ENCODE peak calls at places on chromosomes 5 and 9, in four cellular contexts. One of them, this sample, is unnamed.

GRCh38 chr9:78806492-78807160 is 509.7 kb downstream of the PSAT1 start:
- DNase-seq in stimulated activated CD8-positive, alpha-beta memory T cell treated with anti-CD3 and anti-CD28 coated beads, Interleukin-7, amount 100 ng/mL, for 24 hours: no peak
- DNase-seq in tibial nerve: no peak
- DNase-seq in smooth muscle cell of the brain vasculature: no peak
- DNase-seq in this sample: peak; percentile 48

GRCh38 chr9:3865373-3865772 is 339.6 kb upstream of the RFX3 start:
- DNase-seq in stimulated activated CD8-positive, alpha-beta memory T cell treated with anti-CD3 and anti-CD28 coated beads, Interleukin-7, amount 100 ng/mL, for 24 hours: no peak
- DNase-seq in tibial nerve: no peak
- DNase-seq in smooth muscle cell of the brain vasculature: no peak
- DNase-seq in this sample: peak; percentile 68

GRCh38 chr9:72364679-72365524 is at the start of gene ZFAND5:
- DNase-seq in stimulated activated CD8-positive, alpha-beta memory T cell treated with anti-CD3 and anti-CD28 coated beads, Interleukin-7, amount 100 ng/mL, for 24 hours: peak; percentile 83
- DNase-seq in tibial nerve: peak; percentile 98
- DNase-seq in smooth muscle cell of the brain vasculature: peak; percentile 92
- DNase-seq in this sample: peak; percentile 97

GRCh38 chr5:170751631-170752030 is 31.9 kb upstream of the GABRP start:
- DNase-seq in stimulated activated CD8-positive, alpha-beta memory T cell treated with anti-CD3 and anti-CD28 coated beads, Interleukin-7, amount 100 ng/mL, for 24 hours: no peak
- DNase-seq in tibial nerve: no peak
- DNase-seq in smooth muscle cell of the brain vasculature: no peak
- DNase-seq in this sample: no peak

GRCh38 chr9:112750111-112750766 is at the start of gene SNX30:
- DNase-seq in stimulated activated CD8-positive, alpha-beta memory T cell treated with anti-CD3 and anti-CD28 coated beads, Interleukin-7, amount 100 ng/mL, for 24 hours: peak; percentile 37
- DNase-seq in tibial nerve: peak; percentile 79
- DNase-seq in smooth muscle cell of the brain vasculature: peak; percentile 64
- DNase-seq in this sample: peak; percentile 86

GRCh38 chr9:128470560-128470959 is 14.8 kb downstream of the ODF2 start:
- DNase-seq in stimulated activated CD8-positive, alpha-beta memory T cell treated with anti-CD3 and anti-CD28 coated beads, Interleukin-7, amount 100 ng/mL, for 24 hours: no peak
- DNase-seq in tibial nerve: peak; percentile 43
- DNase-seq in smooth muscle cell of the brain vasculature: no peak
- DNase-seq in this sample: peak; percentile 69

GRCh38 chr9:129697111-129697955 is 31.9 kb downstream of the PRRX2 start:
- DNase-seq in stimulated activated CD8-positive, alpha-beta memory T cell treated with anti-CD3 and anti-CD28 coated beads, Interleukin-7, amount 100 ng/mL, for 24 hours: peak; percentile 35
- DNase-seq in tibial nerve: peak; percentile 52
- DNase-seq in smooth muscle cell of the brain vasculature: no peak
- DNase-seq in this sample: peak; percentile 48

GRCh38 chr5:122384612-122385180 is 72.7 kb downstream of the SNCAIP start:
- DNase-seq in stimulated activated CD8-positive, alpha-beta memory T cell treated with anti-CD3 and anti-CD28 coated beads, Interleukin-7, amount 100 ng/mL, for 24 hours: no peak
- DNase-seq in tibial nerve: no peak
- DNase-seq in smooth muscle cell of the brain vasculature: no peak
- DNase-seq in this sample: no peak

GRCh38 chr9:35533398-35533797 is 43.5 kb downstream of the RUSC2 start:
- DNase-seq in stimulated activated CD8-positive, alpha-beta memory T cell treated with anti-CD3 and anti-CD28 coated beads, Interleukin-7, amount 100 ng/mL, for 24 hours: no peak
- DNase-seq in tibial nerve: no peak
- DNase-seq in smooth muscle cell of the brain vasculature: no peak
- DNase-seq in this sample: peak; percentile 26

GRCh38 chr5:88724201-88724600 is 158.8 kb downstream of the MEF2C start:
- DNase-seq in stimulated activated CD8-positive, alpha-beta memory T cell treated with anti-CD3 and anti-CD28 coated beads, Interleukin-7, amount 100 ng/mL, for 24 hours: no peak
- DNase-seq in tibial nerve: no peak
- DNase-seq in smooth muscle cell of the brain vasculature: no peak
- DNase-seq in this sample: no peak

GRCh38 chr9:74078647-74079046 is 418.5 kb upstream of the RORB start:
- DNase-seq in stimulated activated CD8-positive, alpha-beta memory T cell treated with anti-CD3 and anti-CD28 coated beads, Interleukin-7, amount 100 ng/mL, for 24 hours: no peak
- DNase-seq in tibial nerve: no peak
- DNase-seq in smooth muscle cell of the brain vasculature: no peak
- DNase-seq in this sample: no peak

GRCh38 chr5:76310208-76310607 is 92.9 kb upstream of the IQGAP2 start:
- DNase-seq in stimulated activated CD8-positive, alpha-beta memory T cell treated with anti-CD3 and anti-CD28 coated beads, Interleukin-7, amount 100 ng/mL, for 24 hours: no peak
- DNase-seq in tibial nerve: no peak
- DNase-seq in smooth muscle cell of the brain vasculature: no peak
- DNase-seq in this sample: no peak

GRCh38 chr9:128027166-128027539 is 40.0 kb downstream of the NAIF1 start:
- DNase-seq in stimulated activated CD8-positive, alpha-beta memory T cell treated with anti-CD3 and anti-CD28 coated beads, Interleukin-7, amount 100 ng/mL, for 24 hours: no peak
- DNase-seq in tibial nerve: no peak
- DNase-seq in smooth muscle cell of the brain vasculature: no peak
- DNase-seq in this sample: no peak

GRCh38 chr9:131289301-131290038 is at the start of gene PLPP7:
- DNase-seq in stimulated activated CD8-positive, alpha-beta memory T cell treated with anti-CD3 and anti-CD28 coated beads, Interleukin-7, amount 100 ng/mL, for 24 hours: no peak
- DNase-seq in tibial nerve: peak; percentile 67
- DNase-seq in smooth muscle cell of the brain vasculature: peak; percentile 15
- DNase-seq in this sample: peak; percentile 83

GRCh38 chr5:36459191-36460135 is 146.9 kb upstream of the SLC1A3 start:
- DNase-seq in stimulated activated CD8-positive, alpha-beta memory T cell treated with anti-CD3 and anti-CD28 coated beads, Interleukin-7, amount 100 ng/mL, for 24 hours: no peak
- DNase-seq in tibial nerve: no peak
- DNase-seq in smooth muscle cell of the brain vasculature: no peak
- DNase-seq in this sample: peak; percentile 35

GRCh38 chr9:108196332-108196731 is 659.5 kb downstream of the ACTL7B start:
- DNase-seq in stimulated activated CD8-positive, alpha-beta memory T cell treated with anti-CD3 and anti-CD28 coated beads, Interleukin-7, amount 100 ng/mL, for 24 hours: no peak
- DNase-seq in tibial nerve: no peak
- DNase-seq in smooth muscle cell of the brain vasculature: no peak
- DNase-seq in this sample: no peak

GRCh38 chr9:116951588-116952433 is 264.7 kb downstream of the TRIM32 start:
- DNase-seq in stimulated activated CD8-positive, alpha-beta memory T cell treated with anti-CD3 and anti-CD28 coated beads, Interleukin-7, amount 100 ng/mL, for 24 hours: no peak
- DNase-seq in tibial nerve: no peak
- DNase-seq in smooth muscle cell of the brain vasculature: no peak
- DNase-seq in this sample: peak; percentile 19

GRCh38 chr5:177372910-177373309 is 11.3 kb upstream of the SLC34A1 start:
- DNase-seq in stimulated activated CD8-positive, alpha-beta memory T cell treated with anti-CD3 and anti-CD28 coated beads, Interleukin-7, amount 100 ng/mL, for 24 hours: no peak
- DNase-seq in tibial nerve: no peak
- DNase-seq in smooth muscle cell of the brain vasculature: no peak
- DNase-seq in this sample: no peak

GRCh38 chr5:136058031-136058971 is 29.5 kb downstream of the TGFBI start:
- DNase-seq in stimulated activated CD8-positive, alpha-beta memory T cell treated with anti-CD3 and anti-CD28 coated beads, Interleukin-7, amount 100 ng/mL, for 24 hours: no peak
- DNase-seq in tibial nerve: peak; percentile 49
- DNase-seq in smooth muscle cell of the brain vasculature: peak; percentile 93
- DNase-seq in this sample: peak; percentile 100

GRCh38 chr5:157388148-157388547 is 71.9 kb upstream of the NIPAL4 start:
- DNase-seq in stimulated activated CD8-positive, alpha-beta memory T cell treated with anti-CD3 and anti-CD28 coated beads, Interleukin-7, amount 100 ng/mL, for 24 hours: no peak
- DNase-seq in tibial nerve: no peak
- DNase-seq in smooth muscle cell of the brain vasculature: no peak
- DNase-seq in this sample: peak; percentile 29

GRCh38 chr5:158471179-158471924 is 612.4 kb upstream of the CLINT1 start:
- DNase-seq in stimulated activated CD8-positive, alpha-beta memory T cell treated with anti-CD3 and anti-CD28 coated beads, Interleukin-7, amount 100 ng/mL, for 24 hours: no peak
- DNase-seq in tibial nerve: no peak
- DNase-seq in smooth muscle cell of the brain vasculature: no peak
- DNase-seq in this sample: no peak

GRCh38 chr5:67166460-67166871 is 30.1 kb downstream of the CD180 start:
- DNase-seq in stimulated activated CD8-positive, alpha-beta memory T cell treated with anti-CD3 and anti-CD28 coated beads, Interleukin-7, amount 100 ng/mL, for 24 hours: peak; percentile 47
- DNase-seq in tibial nerve: no peak
- DNase-seq in smooth muscle cell of the brain vasculature: no peak
- DNase-seq in this sample: no peak